ENCODE peak calls at places on chromosomes 3 and 15, in four cellular contexts. Z is GM23248, O is neural progenitor cell, J is HCT116. N is an unnamed sample. For H3K4me1 and H4K20me1, the result is how much of the 10 kb centered on the place peaks cover.

GRCh38 chr3:195773956-195774537 is 37.7 kb downstream of the MUC4 start:
- DNase-seq in Z (no peak), O (no peak), J (no peak), N (peak)

GRCh38 chr3:73052857-73053256 is 8.6 kb upstream of the EBLN2 start:
- DNase-seq in Z (peak), O (no peak), J (no peak), N (peak)

GRCh38 chr15:47194718-47195117 is 522.6 kb upstream of the SEMA6D start:
- DNase-seq in Z (peak), O (peak), J (no peak), N (no peak)

GRCh38 chr3:143036557-143036956 is 35.2 kb downstream of the U2SURP start:
- DNase-seq in Z (no peak), O (no peak), J (no peak), N (no peak)

GRCh38 chr3:111621535-111621934 is 26.4 kb upstream of the ZBED2 start:
- DNase-seq in Z (no peak), O (peak), J (peak), N (no peak)

GRCh38 chr3:194893121-194893979 is 207.7 kb downstream of the FAM43A start:
- DNase-seq in Z (no peak), O (no peak), J (no peak), N (no peak)

GRCh38 chr3:143363276-143363675 is 243.7 kb downstream of the CHST2 start:
- DNase-seq in Z (no peak), O (no peak), J (no peak), N (no peak)

GRCh38 chr15:27234593-27234992 is 263.6 kb downstream of the GABRG3 start:
- DNase-seq in Z (no peak), O (no peak), J (no peak), N (no peak)

GRCh38 chr3:98692787-98693473 is 70.2 kb upstream of the ST3GAL6 start:
- DNase-seq in Z (no peak), O (no peak), J (no peak), N (no peak)

GRCh38 chr15:49507261-49507660 is 84.2 kb downstream of the FGF7 start:
- DNase-seq in Z (no peak), O (no peak), J (no peak), N (no peak)

GRCh38 chr3:157098121-157098822 is 61.7 kb downstream of the CCNL1 start:
- DNase-seq in Z (peak), O (no peak), J (no peak), N (no peak)

GRCh38 chr3:107627962-107628542 is 105.3 kb downstream of the BBX start:
- DNase-seq in Z (peak), O (no peak), J (no peak), N (no peak)

GRCh38 chr15:57003418-57003817 is 85.0 kb downstream of the TCF12 start:
- DNase-seq in Z (peak), O (no peak), J (no peak), N (peak)

GRCh38 chr3:17329932-17330331 is 412.5 kb downstream of the TBC1D5 start:
- DNase-seq in Z (no peak), O (no peak), J (no peak), N (no peak)

GRCh38 chr3:12313519-12313918 is 24.6 kb downstream of the PPARG start:
- DNase-seq in Z (no peak), O (no peak), J (no peak), N (no peak)
- H3K4me1 ChIP-seq in Z (under half), O (under half), J (under half), N (under half)

GRCh38 chr15:63524316-63525015 is 20.1 kb downstream of the USP3 start:
- DNase-seq in Z (no peak), O (no peak), J (no peak), N (no peak)
- H4K20me1 ChIP-seq in Z (under half), O (half or more), J (under half), N (half or more)

GRCh38 chr3:9395570-9396300 is 1.7 kb upstream of the SETD5 start:
- DNase-seq in Z (peak), O (no peak), J (no peak), N (no peak)

GRCh38 chr3:9397331-9397910 is at the start of gene SETD5:
- DNase-seq in Z (peak), O (peak), J (peak), N (peak)

GRCh38 chr3:9396301-9396631 is 1.1 kb upstream of the SETD5 start:
- DNase-seq in Z (peak), O (peak), J (peak), N (peak)

GRCh38 chr3:9397911-9398714 is 698 bp downstream of the SETD5 start:
- DNase-seq in Z (peak), O (peak), J (no peak), N (no peak)

GRCh38 chr3:9396632-9397330 is 634 bp upstream of the SETD5 start:
- DNase-seq in Z (peak), O (peak), J (peak), N (peak)
- H3K4me1 ChIP-seq in Z (half or more), O (under half), J (under half), N (under half)

GRCh38 chr3:150414273-150414672 is 6.2 kb downstream of the TSC22D2 start:
- DNase-seq in Z (peak), O (peak), J (no peak), N (peak)
- H4K20me1 ChIP-seq in Z (under half), O (half or more), J (under half), N (half or more)

GRCh38 chr15:92803852-92804609 is 96.1 kb upstream of the CHD2 start:
- DNase-seq in Z (peak), O (no peak), J (peak), N (peak)
- H3K4me1 ChIP-seq in Z (half or more), O (under half), J (half or more), N (under half)

GRCh38 chr15:41691471-41691870 is 31.3 kb downstream of the MGA start:
- DNase-seq in Z (peak), O (no peak), J (no peak), N (no peak)

GRCh38 chr15:41690636-41691035 is 30.4 kb downstream of the MGA start:
- DNase-seq in Z (no peak), O (no peak), J (no peak), N (no peak)

GRCh38 chr15:41689834-41690233 is 29.6 kb downstream of the MGA start:
- DNase-seq in Z (peak), O (no peak), J (no peak), N (no peak)

GRCh38 chr15:41692049-41692448 is 31.8 kb downstream of the MGA start:
- DNase-seq in Z (no peak), O (no peak), J (no peak), N (no peak)

GRCh38 chr15:41689083-41689482 is 28.9 kb downstream of the MGA start:
- DNase-seq in Z (no peak), O (no peak), J (no peak), N (no peak)
- H4K20me1 ChIP-seq in Z (under half), O (half or more), J (under half), N (half or more)

GRCh38 chr15:41922353-41922752 is 28.5 kb upstream of the SPTBN5 start:
- DNase-seq in Z (no peak), O (no peak), J (no peak), N (no peak)

GRCh38 chr15:41923424-41923999 is 29.7 kb upstream of the SPTBN5 start:
- DNase-seq in Z (peak), O (no peak), J (no peak), N (no peak)

GRCh38 chr15:41919954-41920538 is 26.2 kb upstream of the SPTBN5 start:
- DNase-seq in Z (no peak), O (no peak), J (no peak), N (peak)

GRCh38 chr15:41919201-41919820 is 25.5 kb upstream of the SPTBN5 start:
- DNase-seq in Z (no peak), O (no peak), J (no peak), N (no peak)

GRCh38 chr15:41921167-41921566 is 27.3 kb upstream of the SPTBN5 start:
- DNase-seq in Z (no peak), O (no peak), J (no peak), N (no peak)
- H3K4me1 ChIP-seq in Z (under half), O (under half), J (under half), N (under half)

N was measured in osteoblast.